ENCODE peak calls at places on chromosome 13, in five cellular contexts. One of them, this sample, is unnamed.

GRCh38 chr13:36088001-36088400 is 43.2 kb downstream of the DCLK1 start:
- DNase-seq in thoracic aorta: no peak
- DNase-seq in EH: no peak
- DNase-seq in T-helper 2 cell: no peak
- DNase-seq in mucosa of descending colon: no peak
- DNase-seq in this sample: peak; percentile 31

GRCh38 chr13:38166121-38166520 is 183.5 kb upstream of the UFM1 start:
- DNase-seq in thoracic aorta: no peak
- DNase-seq in mucosa of descending colon: no peak
- DNase-seq in T-helper 2 cell: no peak
- DNase-seq in EH: peak; percentile 41
- DNase-seq in this sample: no peak

GRCh38 chr13:107883561-107884175 is 331.7 kb downstream of the LIG4 start:
- DNase-seq in thoracic aorta: no peak
- DNase-seq in EH: no peak
- DNase-seq in mucosa of descending colon: no peak
- DNase-seq in T-helper 2 cell: no peak
- DNase-seq in this sample: no peak

GRCh38 chr13:53141336-53141735 is 112.7 kb downstream of the OLFM4 start:
- DNase-seq in EH: no peak
- DNase-seq in thoracic aorta: no peak
- DNase-seq in T-helper 2 cell: no peak
- DNase-seq in mucosa of descending colon: no peak
- DNase-seq in this sample: no peak

GRCh38 chr13:52848455-52849190 is at the start of gene PCDH8:
- DNase-seq in thoracic aorta: no peak
- DNase-seq in EH: no peak
- DNase-seq in mucosa of descending colon: no peak
- DNase-seq in T-helper 2 cell: peak; percentile 63
- DNase-seq in this sample: no peak

GRCh38 chr13:113646921-113647340 is 11.1 kb downstream of the ATP4B start:
- DNase-seq in mucosa of descending colon: no peak
- DNase-seq in EH: no peak
- DNase-seq in thoracic aorta: no peak
- DNase-seq in T-helper 2 cell: no peak
- DNase-seq in this sample: no peak

GRCh38 chr13:21058361-21058760 is 3.0 kb downstream of the LATS2 start:
- DNase-seq in mucosa of descending colon: peak; percentile 36
- DNase-seq in T-helper 2 cell: no peak
- DNase-seq in EH: peak; percentile 54
- DNase-seq in thoracic aorta: no peak
- DNase-seq in this sample: no peak

GRCh38 chr13:75556961-75557360 is 7.4 kb downstream of the UCHL3 start:
- DNase-seq in thoracic aorta: no peak
- DNase-seq in T-helper 2 cell: no peak
- DNase-seq in mucosa of descending colon: no peak
- DNase-seq in EH: no peak
- DNase-seq in this sample: no peak

GRCh38 chr13:111941845-111942447 is 125.0 kb upstream of the SOX1 start:
- DNase-seq in thoracic aorta: no peak
- DNase-seq in mucosa of descending colon: no peak
- DNase-seq in T-helper 2 cell: no peak
- DNase-seq in EH: no peak
- DNase-seq in this sample: no peak

GRCh38 chr13:20882206-20882605 is 20.3 kb downstream of the XPO4 start:
- DNase-seq in EH: peak; percentile 42
- DNase-seq in mucosa of descending colon: no peak
- DNase-seq in T-helper 2 cell: no peak
- DNase-seq in thoracic aorta: no peak
- DNase-seq in this sample: no peak